ENCODE peak calls at places on chromosomes 2 and 18, in four cellular contexts. One of them, this sample, is unnamed.

GRCh38 chr18:48781041-48781989 is 169.4 kb downstream of the SMAD7 start:
- DNase-seq in NCI-H1417: no peak
- DNase-seq in H7: no peak
- DNase-seq in stimulated activated CD8-positive, alpha-beta memory T cell treated with anti-CD3 and anti-CD28 coated beads, Interleukin-4, amount 100 ng/mL, for 24 hours: no peak
- DNase-seq in this sample: peak

GRCh38 chr2:171279983-171280790 is 119.5 kb upstream of the TLK1 start:
- DNase-seq in stimulated activated CD8-positive, alpha-beta memory T cell treated with anti-CD3 and anti-CD28 coated beads, Interleukin-4, amount 100 ng/mL, for 24 hours: no peak
- DNase-seq in H7: no peak
- DNase-seq in NCI-H1417: no peak
- DNase-seq in this sample: no peak

GRCh38 chr2:12674644-12675328 is 42.0 kb upstream of the TRIB2 start:
- DNase-seq in NCI-H1417: no peak
- DNase-seq in H7: no peak
- DNase-seq in stimulated activated CD8-positive, alpha-beta memory T cell treated with anti-CD3 and anti-CD28 coated beads, Interleukin-4, amount 100 ng/mL, for 24 hours: no peak
- DNase-seq in this sample: no peak

GRCh38 chr2:219946529-219946928 is 319.1 kb downstream of the SLC4A3 start:
- DNase-seq in stimulated activated CD8-positive, alpha-beta memory T cell treated with anti-CD3 and anti-CD28 coated beads, Interleukin-4, amount 100 ng/mL, for 24 hours: no peak
- DNase-seq in H7: no peak
- DNase-seq in NCI-H1417: no peak
- DNase-seq in this sample: no peak

GRCh38 chr2:140027320-140027719 is 1247.1 kb upstream of the NXPH2 start:
- DNase-seq in stimulated activated CD8-positive, alpha-beta memory T cell treated with anti-CD3 and anti-CD28 coated beads, Interleukin-4, amount 100 ng/mL, for 24 hours: no peak
- DNase-seq in NCI-H1417: no peak
- DNase-seq in H7: no peak
- DNase-seq in this sample: no peak

GRCh38 chr2:7703523-7704144 is 786.4 kb downstream of the RNF144A start:
- DNase-seq in stimulated activated CD8-positive, alpha-beta memory T cell treated with anti-CD3 and anti-CD28 coated beads, Interleukin-4, amount 100 ng/mL, for 24 hours: no peak
- DNase-seq in H7: peak
- DNase-seq in NCI-H1417: peak
- DNase-seq in this sample: no peak

GRCh38 chr2:37619957-37620295 is 51.5 kb downstream of the CDC42EP3 start:
- DNase-seq in stimulated activated CD8-positive, alpha-beta memory T cell treated with anti-CD3 and anti-CD28 coated beads, Interleukin-4, amount 100 ng/mL, for 24 hours: no peak
- DNase-seq in NCI-H1417: no peak
- DNase-seq in H7: no peak
- DNase-seq in this sample: no peak

GRCh38 chr2:27281855-27282559 is at the start of gene TRIM54:
- DNase-seq in stimulated activated CD8-positive, alpha-beta memory T cell treated with anti-CD3 and anti-CD28 coated beads, Interleukin-4, amount 100 ng/mL, for 24 hours: no peak
- DNase-seq in NCI-H1417: no peak
- DNase-seq in H7: no peak
- DNase-seq in this sample: no peak

GRCh38 chr2:24080721-24081120 is 3.9 kb downstream of the TP53I3 start:
- DNase-seq in NCI-H1417: no peak
- DNase-seq in stimulated activated CD8-positive, alpha-beta memory T cell treated with anti-CD3 and anti-CD28 coated beads, Interleukin-4, amount 100 ng/mL, for 24 hours: no peak
- DNase-seq in H7: no peak
- DNase-seq in this sample: no peak

GRCh38 chr2:113240915-113241911 is 37.5 kb downstream of the PAX8 start:
- DNase-seq in H7: no peak
- DNase-seq in NCI-H1417: no peak
- DNase-seq in stimulated activated CD8-positive, alpha-beta memory T cell treated with anti-CD3 and anti-CD28 coated beads, Interleukin-4, amount 100 ng/mL, for 24 hours: peak
- DNase-seq in this sample: peak

GRCh38 chr18:60838677-60839076 is 466.1 kb upstream of the MC4R start:
- DNase-seq in H7: no peak
- DNase-seq in stimulated activated CD8-positive, alpha-beta memory T cell treated with anti-CD3 and anti-CD28 coated beads, Interleukin-4, amount 100 ng/mL, for 24 hours: no peak
- DNase-seq in NCI-H1417: no peak
- DNase-seq in this sample: no peak

GRCh38 chr2:191167766-191168165 is 17.0 kb upstream of the STAT4 start:
- DNase-seq in H7: no peak
- DNase-seq in stimulated activated CD8-positive, alpha-beta memory T cell treated with anti-CD3 and anti-CD28 coated beads, Interleukin-4, amount 100 ng/mL, for 24 hours: no peak
- DNase-seq in NCI-H1417: no peak
- DNase-seq in this sample: peak

GRCh38 chr2:220899492-220899891 is 672.6 kb downstream of the EPHA4 start:
- DNase-seq in H7: no peak
- DNase-seq in stimulated activated CD8-positive, alpha-beta memory T cell treated with anti-CD3 and anti-CD28 coated beads, Interleukin-4, amount 100 ng/mL, for 24 hours: no peak
- DNase-seq in NCI-H1417: no peak
- DNase-seq in this sample: no peak

GRCh38 chr2:235594041-235594440 is 100.2 kb downstream of the AGAP1 start:
- DNase-seq in NCI-H1417: peak
- DNase-seq in stimulated activated CD8-positive, alpha-beta memory T cell treated with anti-CD3 and anti-CD28 coated beads, Interleukin-4, amount 100 ng/mL, for 24 hours: no peak
- DNase-seq in H7: no peak
- DNase-seq in this sample: peak

GRCh38 chr2:241733391-241734207 is 831 bp upstream of the D2HGDH start:
- DNase-seq in NCI-H1417: no peak
- DNase-seq in H7: peak
- DNase-seq in stimulated activated CD8-positive, alpha-beta memory T cell treated with anti-CD3 and anti-CD28 coated beads, Interleukin-4, amount 100 ng/mL, for 24 hours: no peak
- DNase-seq in this sample: no peak

GRCh38 chr2:90069290-90069894 is 1377.9 kb downstream of the RPIA start:
- DNase-seq in NCI-H1417: peak
- DNase-seq in H7: peak
- DNase-seq in stimulated activated CD8-positive, alpha-beta memory T cell treated with anti-CD3 and anti-CD28 coated beads, Interleukin-4, amount 100 ng/mL, for 24 hours: no peak
- DNase-seq in this sample: peak

GRCh38 chr2:8527031-8527430 is 154.8 kb upstream of the ID2 start:
- DNase-seq in NCI-H1417: peak
- DNase-seq in H7: no peak
- DNase-seq in stimulated activated CD8-positive, alpha-beta memory T cell treated with anti-CD3 and anti-CD28 coated beads, Interleukin-4, amount 100 ng/mL, for 24 hours: no peak
- DNase-seq in this sample: no peak

GRCh38 chr2:11899264-11899818 is 152.9 kb downstream of the LPIN1 start:
- DNase-seq in stimulated activated CD8-positive, alpha-beta memory T cell treated with anti-CD3 and anti-CD28 coated beads, Interleukin-4, amount 100 ng/mL, for 24 hours: no peak
- DNase-seq in NCI-H1417: no peak
- DNase-seq in H7: no peak
- DNase-seq in this sample: peak

GRCh38 chr18:63148449-63149199 is 170.9 kb downstream of the BCL2 start:
- DNase-seq in stimulated activated CD8-positive, alpha-beta memory T cell treated with anti-CD3 and anti-CD28 coated beads, Interleukin-4, amount 100 ng/mL, for 24 hours: no peak
- DNase-seq in H7: no peak
- DNase-seq in NCI-H1417: no peak
- DNase-seq in this sample: no peak

GRCh38 chr2:64274399-64275173 is 130.4 kb upstream of the PELI1 start:
- DNase-seq in stimulated activated CD8-positive, alpha-beta memory T cell treated with anti-CD3 and anti-CD28 coated beads, Interleukin-4, amount 100 ng/mL, for 24 hours: no peak
- DNase-seq in NCI-H1417: no peak
- DNase-seq in H7: no peak
- DNase-seq in this sample: no peak

GRCh38 chr2:45892236-45892701 is 240.8 kb downstream of the PRKCE start:
- DNase-seq in H7: no peak
- DNase-seq in stimulated activated CD8-positive, alpha-beta memory T cell treated with anti-CD3 and anti-CD28 coated beads, Interleukin-4, amount 100 ng/mL, for 24 hours: no peak
- DNase-seq in NCI-H1417: peak
- DNase-seq in this sample: no peak

GRCh38 chr2:53437371-53437770 is 330.2 kb upstream of the CHAC2 start:
- DNase-seq in H7: no peak
- DNase-seq in stimulated activated CD8-positive, alpha-beta memory T cell treated with anti-CD3 and anti-CD28 coated beads, Interleukin-4, amount 100 ng/mL, for 24 hours: no peak
- DNase-seq in NCI-H1417: no peak
- DNase-seq in this sample: peak

GRCh38 chr2:223943561-223944008 is 1.6 kb downstream of the WDFY1 start:
- DNase-seq in stimulated activated CD8-positive, alpha-beta memory T cell treated with anti-CD3 and anti-CD28 coated beads, Interleukin-4, amount 100 ng/mL, for 24 hours: no peak
- DNase-seq in NCI-H1417: no peak
- DNase-seq in H7: peak
- DNase-seq in this sample: peak

GRCh38 chr2:42874838-42875801 is 82.7 kb upstream of the HAAO start:
- DNase-seq in NCI-H1417: no peak
- DNase-seq in stimulated activated CD8-positive, alpha-beta memory T cell treated with anti-CD3 and anti-CD28 coated beads, Interleukin-4, amount 100 ng/mL, for 24 hours: no peak
- DNase-seq in H7: peak
- DNase-seq in this sample: no peak

GRCh38 chr2:67209107-67209506 is 188.0 kb upstream of the ETAA1 start:
- DNase-seq in H7: no peak
- DNase-seq in NCI-H1417: peak
- DNase-seq in stimulated activated CD8-positive, alpha-beta memory T cell treated with anti-CD3 and anti-CD28 coated beads, Interleukin-4, amount 100 ng/mL, for 24 hours: no peak
- DNase-seq in this sample: no peak